ENCODE peak calls at places on chromosomes 12 and 14, in five cellular contexts. G, I, W, U and O are unnamed samples.

GRCh38 chr14:96730386-96730785 is 66.8 kb upstream of the VRK1 start:
- DNase-seq in G (no peak), I (no peak), W (no peak), U (no peak), O (no peak)

GRCh38 chr12:52347546-52348510 is 19.5 kb downstream of the KRT85 start:
- DNase-seq in G (no peak), I (no peak), W (no peak), U (no peak), O (no peak)

GRCh38 chr14:33393155-33393894 is 454.6 kb downstream of the NPAS3 start:
- DNase-seq in G (no peak), I (no peak), W (no peak), U (no peak), O (no peak)

GRCh38 chr12:91778938-91779400 is 366.7 kb downstream of the BTG1 start:
- DNase-seq in G (no peak), I (peak), W (no peak), U (peak), O (peak)

GRCh38 chr14:35558680-35559079 is 24.7 kb downstream of the INSM2 start:
- DNase-seq in G (no peak), I (no peak), W (peak), U (no peak), O (no peak)

GRCh38 chr12:62803756-62804155 is 131.2 kb downstream of the PPM1H start:
- DNase-seq in G (no peak), I (no peak), W (no peak), U (no peak), O (no peak)

GRCh38 chr12:85835810-85836715 is at the start of gene RASSF9:
- DNase-seq in G (peak), I (no peak), W (no peak), U (no peak), O (peak)

GRCh38 chr12:6532051-6532926 is 2.0 kb upstream of the GAPDH start:
- DNase-seq in G (peak), I (peak), W (peak), U (peak), O (peak)

GRCh38 chr14:96799489-96800056 is 2.4 kb downstream of the VRK1 start:
- DNase-seq in G (no peak), I (no peak), W (no peak), U (no peak), O (no peak)

GRCh38 chr12:19846561-19846960 is 407.3 kb downstream of the AEBP2 start:
- DNase-seq in G (no peak), I (no peak), W (no peak), U (no peak), O (no peak)

GRCh38 chr12:52992699-52993557 is 13.3 kb upstream of the EIF4B start:
- DNase-seq in G (no peak), I (no peak), W (no peak), U (no peak), O (no peak)

GRCh38 chr12:92550661-92551060 is 152.1 kb upstream of the PLEKHG7 start:
- DNase-seq in G (no peak), I (no peak), W (no peak), U (no peak), O (no peak)

GRCh38 chr14:98931911-98932310 is 340.1 kb downstream of the BCL11B start:
- DNase-seq in G (no peak), I (no peak), W (no peak), U (no peak), O (peak)

GRCh38 chr12:98179151-98179550 is 336.2 kb upstream of the TMPO start:
- DNase-seq in G (no peak), I (no peak), W (no peak), U (no peak), O (no peak)

GRCh38 chr12:57735952-57736742 is 2.4 kb downstream of the AGAP2 start:
- DNase-seq in G (peak), I (no peak), W (no peak), U (peak), O (no peak)

GRCh38 chr12:132315951-132316350 is 13.4 kb downstream of the GALNT9 start:
- DNase-seq in G (peak), I (no peak), W (no peak), U (no peak), O (no peak)

GRCh38 chr12:64056741-64057140 is 165.4 kb downstream of the KICS2 start:
- DNase-seq in G (no peak), I (no peak), W (no peak), U (no peak), O (no peak)

GRCh38 chr12:79454338-79454777 is 236.4 kb downstream of the PAWR start:
- DNase-seq in G (no peak), I (no peak), W (no peak), U (peak), O (no peak)

GRCh38 chr12:128914908-128915563 is 61.8 kb downstream of the GLT1D1 start:
- DNase-seq in G (no peak), I (peak), W (no peak), U (no peak), O (no peak)

GRCh38 chr12:65659681-65660080 is 164.6 kb upstream of the HMGA2 start:
- DNase-seq in G (no peak), I (no peak), W (no peak), U (no peak), O (no peak)

GRCh38 chr12:95181103-95181502 is 36.2 kb downstream of the FGD6 start:
- DNase-seq in G (no peak), I (no peak), W (no peak), U (no peak), O (no peak)